ENCODE peak calls at places on chromosomes 6 and 20, in four cellular contexts. Y, C, K and Z are unnamed samples.

GRCh38 chr6:52571099-52571755 is 5.6 kb downstream of the TRAM2 start:
- DNase-seq in Y (no peak), C (no peak), K (no peak), Z (no peak)

GRCh38 chr6:137678451-137678850 is 184.3 kb upstream of the OLIG3 start:
- DNase-seq in Y (no peak), C (no peak), K (no peak), Z (no peak)

GRCh38 chr6:14442250-14442649 is 324.7 kb downstream of the CD83 start:
- DNase-seq in Y (no peak), C (no peak), K (no peak), Z (no peak)

GRCh38 chr6:30227763-30228487 is 14.7 kb upstream of the TRIM26 start:
- DNase-seq in Y (no peak), C (no peak), K (no peak), Z (no peak)

GRCh38 chr6:158622545-158623190 is 21.9 kb downstream of the DYNLT1 start:
- DNase-seq in Y (no peak), C (no peak), K (no peak), Z (no peak)

GRCh38 chr6:1123976-1124375 is 187.9 kb upstream of the FOXQ1 start:
- DNase-seq in Y (no peak), C (no peak), K (no peak), Z (no peak)

GRCh38 chr20:13401596-13401995 is 180.5 kb downstream of the ISM1 start:
- DNase-seq in Y (no peak), C (no peak), K (no peak), Z (no peak)

GRCh38 chr6:32947552-32948465 is 5.1 kb downstream of the HLA-DMA start:
- DNase-seq in Y (no peak), C (no peak), K (peak; percentile 35), Z (peak; percentile 42)

GRCh38 chr20:63099426-63100267 is 92.9 kb upstream of the BHLHE23 start:
- DNase-seq in Y (no peak), C (no peak), K (no peak), Z (no peak)

GRCh38 chr6:28978959-28979561 is 26.1 kb downstream of the ZNF311 start:
- DNase-seq in Y (no peak), C (no peak), K (no peak), Z (no peak)